ENCODE peak calls at places on chromosomes 12 and 14, in eight cellular contexts. D is IMR-90, R is esophagus squamous epithelium, V is OCI-LY7, J is Peyer's patch, U is ovary, C is HepG2, A is PC-3. M is an unnamed sample. For H3K9me3, the result is how much of the 10 kb centered on the place peaks cover.

GRCh38 chr12:62649412-62650116 is 182.9 kb downstream of the MON2 start:
- DNase-seq in D (no peak), R (no peak), V (no peak), J (no peak), U (no peak), C (no peak), A (no peak), M (no peak)

GRCh38 chr12:68240975-68241374 is 12.4 kb downstream of the IL22 start:
- DNase-seq in D (peak), R (no peak), V (peak), J (peak), U (peak), C (no peak), A (peak), M (no peak)

GRCh38 chr14:50823051-50823762 is 7.8 kb downstream of the NIN start:
- DNase-seq in D (no peak), R (no peak), V (peak), J (no peak), U (no peak), C (no peak), A (peak), M (peak)

GRCh38 chr12:57135487-57135886 is 7.2 kb downstream of the LRP1 start:
- DNase-seq in D (peak), R (no peak), V (no peak), J (no peak), U (no peak), C (no peak), A (no peak), M (no peak)

GRCh38 chr14:100712490-100712889 is 14.2 kb upstream of the DLK1 start:
- DNase-seq in D (no peak), R (no peak), V (no peak), J (no peak), U (peak), C (no peak), A (peak), M (no peak)

GRCh38 chr12:1115471-1116242 is 124.6 kb downstream of the ERC1 start:
- DNase-seq in D (peak), R (no peak), V (no peak), J (no peak), U (no peak), C (no peak), A (peak), M (no peak)

GRCh38 chr12:52496590-52497071 is 3.6 kb upstream of the KRT6A start:
- DNase-seq in D (peak), R (no peak), V (no peak), J (no peak), U (no peak), C (no peak), A (peak), M (no peak)

GRCh38 chr12:12024958-12025682 is 45.6 kb upstream of the BCL2L14 start:
- DNase-seq in D (no peak), R (no peak), V (peak), J (no peak), U (no peak), C (no peak), A (no peak), M (no peak)

GRCh38 chr12:121391619-121392324 is 8.1 kb upstream of the RNF34 start:
- DNase-seq in D (peak), R (no peak), V (no peak), J (peak), U (no peak), C (no peak), A (no peak), M (no peak)

GRCh38 chr14:23056956-23057756 is at the start of gene CDH24:
- DNase-seq in D (peak), R (no peak), V (peak), J (peak), U (peak), C (no peak), A (peak), M (peak)

GRCh38 chr12:133203344-133204263 is 22.3 kb downstream of the ZNF268 start:
- DNase-seq in D (peak), R (no peak), V (peak), J (no peak), U (no peak), C (no peak), A (no peak), M (no peak)

GRCh38 chr14:103142031-103142430 is 18.8 kb downstream of the TNFAIP2 start:
- DNase-seq in D (no peak), R (no peak), V (peak), J (no peak), U (no peak), C (no peak), A (no peak), M (peak)

GRCh38 chr14:68295316-68295816 is 475.8 kb downstream of the RAD51B start:
- DNase-seq in D (no peak), R (no peak), V (no peak), J (no peak), U (peak), C (peak), A (no peak), M (no peak)

GRCh38 chr14:63682727-63683593 is 41.3 kb upstream of the WDR89 start:
- DNase-seq in D (no peak), R (no peak), V (no peak), J (no peak), U (no peak), C (no peak), A (no peak), M (no peak)
- H3K27ac ChIP-seq in D (no peak), R (no peak), V (no peak), J (no peak), U (no peak), C (no peak), A (peak), M (no peak)

GRCh38 chr14:62118871-62119270 is 356.7 kb downstream of the SNAPC1 start:
- DNase-seq in D (no peak), R (no peak), V (no peak), J (no peak), U (no peak), C (no peak), A (no peak), M (no peak)

GRCh38 chr14:62117010-62117717 is 354.9 kb downstream of the SNAPC1 start:
- DNase-seq in D (peak), R (no peak), V (peak), J (peak), U (no peak), C (peak), A (no peak), M (no peak)

GRCh38 chr14:62118461-62118860 is 356.2 kb downstream of the SNAPC1 start:
- DNase-seq in D (no peak), R (no peak), V (no peak), J (no peak), U (no peak), C (no peak), A (no peak), M (no peak)

DNA sequence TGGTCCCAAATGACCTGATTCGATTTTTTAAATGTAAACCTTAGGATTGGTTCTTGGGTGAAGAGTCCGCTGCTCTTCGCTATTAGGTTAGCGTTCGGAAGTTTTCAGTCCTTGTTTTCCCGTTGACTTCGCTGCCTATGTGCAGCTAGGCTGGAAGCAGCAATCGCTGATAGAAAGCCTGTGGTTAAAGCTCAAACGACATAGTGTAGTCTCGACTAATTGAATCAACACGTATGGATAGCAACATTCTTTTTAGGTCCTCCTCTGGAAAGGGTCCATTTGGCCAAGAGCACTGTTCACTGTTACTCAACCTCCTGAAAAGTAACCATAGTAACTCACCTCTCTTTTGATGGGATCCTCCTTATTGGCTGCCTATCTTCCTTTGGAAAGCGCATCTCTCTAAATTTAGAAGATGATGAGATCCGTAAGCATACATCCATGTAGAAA is 355.5 kb downstream of the SNAPC1 start:
- DNase-seq in D (peak), R (no peak), V (no peak), J (no peak), U (no peak), C (no peak), A (no peak), M (no peak)
- H3K9me3 ChIP-seq in D (under half), R (under half), V (under half), J (under half), U (under half), C (under half), A (under half), M (under half)

DNA sequence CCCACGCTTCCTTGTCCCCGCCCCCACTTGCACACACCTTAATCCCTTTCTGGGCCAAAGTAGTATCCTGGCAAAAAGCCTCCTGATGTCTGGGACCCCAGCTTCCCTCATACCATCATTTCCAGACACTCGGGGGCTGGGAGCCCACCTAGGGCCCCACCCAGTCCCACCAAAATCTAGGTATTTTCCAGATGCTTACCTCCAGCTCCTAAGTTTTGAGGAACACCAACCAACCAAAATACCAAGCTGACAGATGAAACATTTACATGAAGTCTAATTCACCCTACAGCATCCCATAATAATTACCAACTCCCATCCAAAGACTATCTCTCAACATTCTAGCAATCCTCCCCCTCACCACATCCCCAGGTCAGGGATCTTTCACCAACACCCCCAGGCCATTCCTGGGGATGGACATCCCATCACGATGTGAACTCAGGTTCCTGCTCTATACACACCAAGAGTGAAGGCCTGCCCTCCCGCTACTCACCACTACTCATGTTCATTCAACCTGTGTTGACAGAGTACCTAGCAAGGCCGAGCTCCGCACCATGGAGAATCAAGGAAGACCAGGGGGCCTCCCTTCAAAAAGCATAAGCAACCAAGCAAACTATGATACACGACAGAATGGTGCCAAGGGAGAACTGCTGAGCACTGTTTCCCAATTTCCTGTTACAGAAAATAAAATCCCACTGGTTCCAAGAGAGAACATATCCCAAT is 1.6 kb upstream of the CHD4 start:
- DNase-seq in D (no peak), R (no peak), V (peak), J (no peak), U (peak), C (peak), A (no peak), M (peak)
- H3K27ac ChIP-seq in D (no peak), R (peak), V (peak), J (peak), U (peak), C (no peak), A (no peak), M (peak)

GRCh38 chr14:104179564-104180129 is 41.3 kb downstream of the KIF26A start:
- DNase-seq in D (no peak), R (no peak), V (no peak), J (no peak), U (no peak), C (no peak), A (no peak), M (no peak)
- H3K9me3 ChIP-seq in D (under half), R (under half), V (under half), J (under half), U (under half), C (under half), A (under half), M (under half)

GRCh38 chr12:111840831-111841230 is 1.2 kb upstream of the MAPKAPK5 start:
- DNase-seq in D (no peak), R (no peak), V (no peak), J (no peak), U (no peak), C (no peak), A (no peak), M (no peak)
- H3K27ac ChIP-seq in D (no peak), R (peak), V (no peak), J (peak), U (peak), C (peak), A (no peak), M (peak)

GRCh38 chr14:32702571-32702970 is 236.1 kb upstream of the NPAS3 start:
- DNase-seq in D (no peak), R (no peak), V (peak), J (no peak), U (peak), C (no peak), A (no peak), M (no peak)
- H3K9me3 ChIP-seq in D (under half), R (under half), V (under half), J (under half), U (under half), C (under half), A (under half), M (under half)

GRCh38 chr12:24795699-24796385 is 153.1 kb downstream of the BCAT1 start:
- DNase-seq in D (no peak), R (no peak), V (no peak), J (no peak), U (no peak), C (no peak), A (no peak), M (no peak)
- H3K27ac ChIP-seq in D (no peak), R (no peak), V (no peak), J (no peak), U (no peak), C (no peak), A (no peak), M (no peak)

GRCh38 chr12:34341362-34341733 is 319.1 kb downstream of the ALG10 start:
- DNase-seq in D (no peak), R (no peak), V (no peak), J (no peak), U (no peak), C (no peak), A (no peak), M (no peak)
- H3K9me3 ChIP-seq in D (under half), R (under half), V (under half), J (under half), U (under half), C (under half), A (under half), M (under half)